ENCODE peak calls at places on chromosomes 12 and 14, in four cellular contexts. One of them, this sample, is unnamed.

GRCh38 chr12:26056335-26056734 is 68.5 kb downstream of the BHLHE41 start:
- DNase-seq in HCT116: peak; percentile 13
- DNase-seq in K562: no peak
- DNase-seq in GM12878: no peak
- DNase-seq in this sample: peak; percentile 12

GRCh38 chr12:116537149-116537904 is 21.9 kb upstream of the MAP1LC3B2 start:
- DNase-seq in HCT116: no peak
- DNase-seq in K562: no peak
- DNase-seq in GM12878: no peak
- DNase-seq in this sample: no peak

GRCh38 chr14:100081997-100082625 is 16.9 kb downstream of the EVL start:
- DNase-seq in HCT116: no peak
- DNase-seq in K562: no peak
- DNase-seq in GM12878: no peak
- DNase-seq in this sample: no peak

GRCh38 chr12:79531547-79531946 is 159.2 kb downstream of the PAWR start:
- DNase-seq in HCT116: no peak
- DNase-seq in K562: no peak
- DNase-seq in GM12878: no peak
- DNase-seq in this sample: no peak

GRCh38 chr12:63420206-63420644 is 248.1 kb downstream of the DPY19L2 start:
- DNase-seq in HCT116: peak; percentile 73
- DNase-seq in K562: peak; percentile 59
- DNase-seq in GM12878: peak; percentile 24
- DNase-seq in this sample: peak; percentile 78

GRCh38 chr12:48004039-48004940 is at the start of gene COL2A1:
- DNase-seq in HCT116: no peak
- DNase-seq in K562: no peak
- DNase-seq in GM12878: no peak
- DNase-seq in this sample: no peak

GRCh38 chr12:29282452-29282851 is 98.5 kb downstream of the ERGIC2 start:
- DNase-seq in HCT116: no peak
- DNase-seq in K562: no peak
- DNase-seq in GM12878: no peak
- DNase-seq in this sample: no peak

GRCh38 chr14:94237046-94237445 is 56.0 kb downstream of the SERPINA10 start:
- DNase-seq in HCT116: no peak
- DNase-seq in K562: no peak
- DNase-seq in GM12878: no peak
- DNase-seq in this sample: no peak

GRCh38 chr12:54005531-54005852 is 3.3 kb upstream of the HOXC8 start:
- DNase-seq in HCT116: no peak
- DNase-seq in K562: no peak
- DNase-seq in GM12878: no peak
- DNase-seq in this sample: no peak

GRCh38 chr12:115338566-115339294 is 654.8 kb upstream of the TBX3 start:
- DNase-seq in HCT116: no peak
- DNase-seq in K562: no peak
- DNase-seq in GM12878: peak; percentile 67
- DNase-seq in this sample: no peak

GRCh38 chr12:16524378-16524777 is 81.6 kb downstream of the LMO3 start:
- DNase-seq in HCT116: peak; percentile 8
- DNase-seq in K562: no peak
- DNase-seq in GM12878: no peak
- DNase-seq in this sample: no peak

GRCh38 chr12:66803972-66804371 is 125.1 kb upstream of the GRIP1 start:
- DNase-seq in HCT116: no peak
- DNase-seq in K562: no peak
- DNase-seq in GM12878: no peak
- DNase-seq in this sample: no peak

GRCh38 chr14:71163842-71164500 is 256.7 kb downstream of the PCNX1 start:
- DNase-seq in HCT116: no peak
- DNase-seq in K562: no peak
- DNase-seq in GM12878: no peak
- DNase-seq in this sample: no peak

GRCh38 chr14:102220031-102220430 is 80.3 kb downstream of the WDR20 start:
- DNase-seq in HCT116: no peak
- DNase-seq in K562: no peak
- DNase-seq in GM12878: peak; percentile 40
- DNase-seq in this sample: no peak

GRCh38 chr14:75522224-75522764 is at the start of gene BATF:
- DNase-seq in HCT116: no peak
- DNase-seq in K562: no peak
- DNase-seq in GM12878: no peak
- DNase-seq in this sample: no peak

GRCh38 chr14:102517412-102518062 is 8.0 kb upstream of the ANKRD9 start:
- DNase-seq in HCT116: no peak
- DNase-seq in K562: no peak
- DNase-seq in GM12878: no peak
- DNase-seq in this sample: no peak

GRCh38 chr12:5073838-5074237 is 30.2 kb downstream of the KCNA5 start:
- DNase-seq in HCT116: peak; percentile 3
- DNase-seq in K562: no peak
- DNase-seq in GM12878: no peak
- DNase-seq in this sample: no peak

GRCh38 chr12:132540436-132540835 is 50.5 kb downstream of the FBRSL1 start:
- DNase-seq in HCT116: no peak
- DNase-seq in K562: no peak
- DNase-seq in GM12878: no peak
- DNase-seq in this sample: no peak

GRCh38 chr14:96246535-96246839 is 9.5 kb upstream of the BDKRB1 start:
- DNase-seq in HCT116: no peak
- DNase-seq in K562: no peak
- DNase-seq in GM12878: no peak
- DNase-seq in this sample: no peak

GRCh38 chr12:42477931-42478330 is 111.6 kb downstream of the PRICKLE1 start:
- DNase-seq in HCT116: no peak
- DNase-seq in K562: no peak
- DNase-seq in GM12878: no peak
- DNase-seq in this sample: no peak

GRCh38 chr14:61511558-61511924 is 183.8 kb upstream of the HIF1A start:
- DNase-seq in HCT116: no peak
- DNase-seq in K562: no peak
- DNase-seq in GM12878: no peak
- DNase-seq in this sample: no peak

GRCh38 chr12:3200779-3201738 is 123.9 kb downstream of the TSPAN9 start:
- DNase-seq in HCT116: no peak
- DNase-seq in K562: no peak
- DNase-seq in GM12878: no peak
- DNase-seq in this sample: no peak

GRCh38 chr12:124369055-124369900 is 74.4 kb downstream of the RFLNA start:
- DNase-seq in HCT116: no peak
- DNase-seq in K562: no peak
- DNase-seq in GM12878: no peak
- DNase-seq in this sample: no peak

DNA sequence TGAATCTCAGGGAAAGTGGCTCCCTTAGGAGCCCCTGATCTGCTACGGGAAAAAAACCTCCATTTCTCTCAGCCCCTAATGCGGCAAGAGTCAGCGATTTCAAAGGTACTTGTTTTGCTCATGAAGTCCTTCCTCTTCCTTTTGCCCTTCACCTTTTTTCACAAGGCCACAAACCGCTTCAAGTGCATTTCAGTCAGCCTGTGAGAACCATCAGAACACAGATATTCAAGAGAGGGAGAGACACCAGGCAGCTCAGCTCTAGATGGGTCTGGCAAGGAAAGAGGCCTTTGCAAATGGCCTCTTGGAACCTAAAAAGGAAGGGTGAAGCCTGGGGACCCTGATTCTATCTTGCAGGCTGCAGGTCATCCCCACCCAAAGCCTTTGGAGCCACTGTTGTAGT is 144.9 kb downstream of the SAMD4A start:
- DNase-seq in HCT116: no peak
- DNase-seq in K562: no peak
- DNase-seq in GM12878: no peak
- DNase-seq in this sample: no peak
- TF ChIP-seq JUND in HCT116: no peak
- TF ChIP-seq JUND in K562: no peak
- TF ChIP-seq JUND in GM12878: no peak
- TF ChIP-seq JUND in this sample: no peak

DNA sequence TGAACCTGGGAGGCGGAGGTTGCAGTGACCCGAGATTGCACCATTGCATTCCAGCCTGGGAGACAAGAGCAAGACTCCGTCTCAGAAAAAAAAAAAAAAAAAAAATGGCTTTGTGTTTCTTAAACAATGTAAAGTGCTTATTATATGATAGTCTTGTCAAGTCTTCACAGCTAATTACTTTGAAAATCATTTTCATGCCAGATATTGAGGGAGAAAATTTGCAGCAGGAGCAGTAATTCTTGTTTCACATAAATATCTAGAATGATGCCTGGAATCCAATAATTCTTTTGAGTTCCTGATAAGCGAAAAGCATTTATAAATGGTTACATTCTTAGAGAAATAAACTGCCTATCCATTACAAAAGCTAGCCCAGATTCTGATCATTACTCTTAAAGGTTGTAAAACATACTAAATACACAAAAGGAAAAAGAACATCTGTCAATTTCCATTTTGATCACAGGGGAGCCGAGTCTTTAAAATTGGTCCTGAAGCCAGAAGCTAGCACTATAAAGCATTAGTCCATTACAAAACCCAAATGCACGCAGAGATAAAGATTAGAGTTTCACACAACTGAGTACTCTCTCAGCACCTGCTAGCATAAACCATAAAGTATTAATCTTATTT is 50.3 kb downstream of the IFT81 start:
- DNase-seq in HCT116: no peak
- DNase-seq in K562: no peak
- DNase-seq in GM12878: no peak
- DNase-seq in this sample: no peak
- TF ChIP-seq JUND in HCT116: no peak
- TF ChIP-seq JUND in K562: no peak
- TF ChIP-seq JUND in GM12878: no peak
- TF ChIP-seq JUND in this sample: no peak

GRCh38 chr12:52037248-52037861 is 13.9 kb upstream of the NR4A1 start:
- DNase-seq in HCT116: no peak
- DNase-seq in K562: peak; percentile 57
- DNase-seq in GM12878: no peak
- DNase-seq in this sample: peak; percentile 49
- TF ChIP-seq JUND in HCT116: no peak
- TF ChIP-seq JUND in K562: no peak
- TF ChIP-seq JUND in GM12878: no peak
- TF ChIP-seq JUND in this sample: no peak

GRCh38 chr14:69673099-69673498 is 61.7 kb downstream of the SUSD6 start:
- DNase-seq in HCT116: no peak
- DNase-seq in K562: no peak
- DNase-seq in GM12878: no peak
- DNase-seq in this sample: no peak

GRCh38 chr14:69674546-69675245 is 63.3 kb downstream of the SUSD6 start:
- DNase-seq in HCT116: no peak
- DNase-seq in K562: no peak
- DNase-seq in GM12878: no peak
- DNase-seq in this sample: no peak

GRCh38 chr14:69673578-69674305 is 62.3 kb downstream of the SUSD6 start:
- DNase-seq in HCT116: no peak
- DNase-seq in K562: no peak
- DNase-seq in GM12878: no peak
- DNase-seq in this sample: no peak

GRCh38 chr14:69675246-69675583 is 63.8 kb downstream of the SUSD6 start:
- DNase-seq in HCT116: no peak
- DNase-seq in K562: no peak
- DNase-seq in GM12878: no peak
- DNase-seq in this sample: no peak

DNA sequence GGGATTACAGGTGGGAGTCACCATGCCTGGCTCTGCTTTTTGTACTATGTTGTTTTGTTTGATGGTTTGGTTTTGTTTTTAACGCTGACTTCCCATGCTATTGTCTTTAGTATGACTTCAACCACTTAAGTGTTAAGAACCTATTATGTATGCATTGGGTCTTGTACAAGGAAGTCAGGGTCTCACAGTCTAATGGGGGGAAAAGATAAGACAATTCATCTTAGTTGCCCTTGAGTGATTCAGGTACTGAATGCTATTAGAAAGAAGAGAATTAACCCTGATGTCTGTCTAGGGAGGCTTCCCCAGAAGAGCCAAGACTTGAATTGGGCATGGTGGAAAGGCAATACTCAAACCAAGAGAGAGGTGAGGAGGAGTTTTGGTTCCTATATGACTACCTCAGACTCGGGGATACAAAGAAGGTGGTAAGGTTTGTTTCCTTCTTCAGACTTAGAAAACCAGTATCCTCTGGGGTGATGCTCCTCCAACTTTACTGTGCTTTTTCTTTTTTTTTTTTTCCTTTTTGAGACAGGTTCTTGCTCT is 64.6 kb downstream of the SUSD6 start:
- DNase-seq in HCT116: no peak
- DNase-seq in K562: no peak
- DNase-seq in GM12878: peak; percentile 88
- DNase-seq in this sample: no peak
- TF ChIP-seq JUND in HCT116: no peak
- TF ChIP-seq JUND in K562: no peak
- TF ChIP-seq JUND in GM12878: peak; percentile 95
- TF ChIP-seq JUND in this sample: no peak

GRCh38 chr14:24238123-24238522 is 4.3 kb downstream of the TINF2 start:
- DNase-seq in HCT116: no peak
- DNase-seq in K562: no peak
- DNase-seq in GM12878: no peak
- DNase-seq in this sample: no peak

GRCh38 chr14:24236689-24237462 is 4.1 kb downstream of the GMPR2 start:
- DNase-seq in HCT116: no peak
- DNase-seq in K562: no peak
- DNase-seq in GM12878: no peak
- DNase-seq in this sample: no peak

GRCh38 chr14:24237463-24237955 is 4.8 kb downstream of the GMPR2 start:
- DNase-seq in HCT116: no peak
- DNase-seq in K562: no peak
- DNase-seq in GM12878: no peak
- DNase-seq in this sample: no peak

GRCh38 chr14:24234095-24235020 is 1.6 kb downstream of the GMPR2 start:
- DNase-seq in HCT116: no peak
- DNase-seq in K562: no peak
- DNase-seq in GM12878: no peak
- DNase-seq in this sample: no peak

DNA sequence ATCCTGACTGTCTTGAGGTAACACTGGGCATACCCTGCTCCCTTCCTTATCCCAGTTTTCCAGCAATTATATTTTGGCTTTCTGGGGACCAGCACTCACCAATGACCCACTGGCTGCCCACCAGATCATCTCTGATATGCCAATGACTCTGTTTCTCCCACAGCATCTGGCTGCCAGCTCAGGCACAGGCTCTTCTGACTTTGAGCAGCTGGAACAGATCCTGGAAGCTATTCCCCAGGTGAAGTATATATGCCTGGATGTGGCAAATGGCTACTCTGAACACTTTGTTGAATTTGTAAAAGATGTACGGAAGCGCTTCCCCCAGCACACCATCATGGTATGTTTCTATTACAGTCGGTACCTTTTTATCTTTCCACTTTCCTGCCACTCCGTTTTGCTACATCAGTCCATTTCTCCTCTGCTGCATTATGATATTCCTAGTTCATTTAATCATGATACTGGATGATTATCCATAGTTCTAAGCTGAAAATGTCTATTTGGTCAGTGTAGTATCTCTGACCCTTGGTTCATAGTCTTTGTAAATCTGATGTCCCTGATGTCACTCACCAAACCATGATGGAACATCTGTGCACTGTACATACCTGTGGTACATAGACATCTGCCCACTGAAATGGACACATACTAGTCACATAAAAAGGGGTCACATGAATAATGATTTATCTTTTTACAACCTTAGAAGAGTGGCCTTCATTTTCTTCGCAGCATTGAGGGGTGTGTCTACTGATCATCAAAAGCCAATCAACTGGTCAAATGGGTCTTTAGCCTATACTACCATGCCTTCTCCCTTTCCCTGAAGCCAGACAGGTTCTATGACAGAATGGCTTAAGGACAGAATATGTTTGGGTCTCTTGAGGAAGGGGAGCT is 3.3 kb downstream of the GMPR2 start:
- DNase-seq in HCT116: no peak
- DNase-seq in K562: no peak
- DNase-seq in GM12878: no peak
- DNase-seq in this sample: no peak
- TF ChIP-seq JUND in HCT116: no peak
- TF ChIP-seq JUND in K562: no peak
- TF ChIP-seq JUND in GM12878: no peak
- TF ChIP-seq JUND in this sample: no peak